ENCODE peak calls at places on chromosomes 5 and 9, in nine cellular contexts. U is fibroblast of lung; W is RWPE2; Z is tibial artery; R is BJ; P is PC-3; F is colonic mucosa; C is CD4-positive, CD25-positive, alpha-beta regulatory T cell; V is dorsolateral prefrontal cortex. X is an unnamed sample. For H3K27me3, the result is how much of the 10 kb centered on the place peaks cover.

GRCh38 chr9:89676281-89676680 is 71.5 kb downstream of the GADD45G start:
- DNase-seq in R (no peak), C (no peak), U (no peak), V (no peak), Z (no peak), F (peak), P (no peak), W (no peak), X (no peak)

GRCh38 chr5:82924241-82924989 is 152.8 kb downstream of the TMEM167A start:
- DNase-seq in C (no peak), Z (no peak), P (peak), U (no peak), F (no peak), V (no peak), R (no peak), W (no peak), X (no peak)

GRCh38 chr5:107514305-107514704 is 156.4 kb downstream of the EFNA5 start:
- DNase-seq in F (no peak), V (no peak), R (no peak), P (peak), C (no peak), W (no peak), U (peak), Z (no peak), X (no peak)

GRCh38 chr5:108749130-108749861 is 1.6 kb downstream of the FER start:
- DNase-seq in W (peak), R (no peak), C (no peak), Z (no peak), P (no peak), U (peak), V (no peak), F (peak), X (peak)

GRCh38 chr5:57082441-57083067 is 91.3 kb upstream of the GPBP1 start:
- DNase-seq in C (no peak), U (no peak), V (no peak), Z (no peak), F (no peak), R (no peak), P (peak), W (no peak), X (no peak)

GRCh38 chr5:143124593-143124992 is 278.9 kb downstream of the NR3C1 start:
- DNase-seq in F (no peak), U (no peak), Z (no peak), V (no peak), W (no peak), P (no peak), R (no peak), C (no peak), X (no peak)

GRCh38 chr9:113178087-113178486 is 27.3 kb downstream of the SLC31A2 start:
- DNase-seq in C (no peak), U (peak), Z (no peak), F (no peak), R (no peak), W (no peak), P (no peak), V (no peak), X (no peak)

GRCh38 chr5:123204224-123204623 is 115.2 kb downstream of the PRDM6 start:
- DNase-seq in Z (no peak), P (no peak), F (no peak), C (no peak), R (no peak), W (no peak), U (peak), V (no peak), X (no peak)

GRCh38 chr5:122492675-122493074 is 180.6 kb downstream of the SNCAIP start:
- DNase-seq in W (no peak), U (no peak), R (no peak), C (no peak), Z (no peak), F (no peak), P (peak), V (no peak), X (no peak)

GRCh38 chr5:142056831-142057696 is 44.2 kb upstream of the GNPDA1 start:
- DNase-seq in P (peak), C (no peak), W (no peak), V (peak), Z (no peak), R (no peak), U (no peak), F (no peak), X (no peak)

DNA sequence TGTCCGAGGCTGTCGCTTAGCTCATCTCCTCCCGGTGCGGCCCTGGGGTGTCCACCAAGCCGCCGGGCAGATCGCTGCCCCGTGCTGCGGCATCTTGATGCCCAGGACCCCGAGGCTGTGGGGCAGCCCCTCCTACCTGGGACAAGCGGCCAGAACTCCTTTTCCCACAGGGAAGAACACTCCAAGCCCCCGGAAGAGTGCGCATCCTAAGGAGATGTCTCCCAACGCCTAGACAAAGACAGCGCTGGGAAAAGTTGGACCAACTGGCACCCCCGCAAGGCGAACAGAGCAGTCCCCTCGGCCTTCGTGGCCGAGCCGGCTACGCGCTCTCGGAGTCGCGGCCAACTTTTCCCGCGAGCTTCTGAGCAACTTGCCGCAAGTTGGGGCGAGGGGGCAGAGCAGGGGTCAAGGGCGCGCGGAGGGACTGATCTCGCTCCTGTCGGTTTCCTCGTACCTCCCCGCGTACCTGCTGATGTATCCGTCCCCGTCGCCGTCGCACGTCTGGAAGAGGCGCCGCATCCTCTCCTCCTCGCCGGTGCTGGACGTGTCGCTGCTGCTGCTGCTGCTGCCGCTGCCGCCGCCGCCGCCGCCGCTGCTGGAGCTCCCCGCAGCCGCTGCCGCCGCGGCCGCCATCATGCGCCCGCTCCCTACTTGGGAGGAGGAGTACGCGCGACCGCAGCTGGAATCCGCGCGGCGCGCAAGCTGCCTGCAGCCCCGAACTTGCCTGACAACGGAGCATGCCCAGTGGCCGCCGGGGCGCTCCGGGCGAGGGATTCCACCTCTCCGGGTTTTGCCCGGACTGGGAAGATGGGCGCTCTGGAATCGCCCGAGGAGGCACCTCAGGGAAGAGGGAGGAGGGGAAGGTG is at the start of gene MCC:
- DNase-seq in V (peak), U (peak), Z (peak), R (peak), W (peak), P (peak), C (no peak), F (peak), X (no peak)
- H3K27me3 ChIP-seq in V (under half), U (under half), Z (under half), R (under half), W (under half), P (under half), C (half or more), F (under half), X (under half)

GRCh38 chr5:6900828-6901227 is 187.6 kb downstream of the TENT4A start:
- DNase-seq in V (no peak), Z (no peak), W (no peak), R (no peak), P (no peak), F (peak), C (no peak), U (no peak), X (no peak)
- H3K27me3 ChIP-seq in V (under half), Z (under half), W (under half), R (under half), P (half or more), F (under half), C (under half), U (under half), X (under half)

GRCh38 chr5:93574939-93575241 is 6.1 kb downstream of the NR2F1-AS1 start:
- DNase-seq in C (no peak), P (no peak), W (no peak), F (no peak), U (no peak), R (no peak), Z (no peak), V (no peak), X (no peak)

GRCh38 chr5:93574041-93574938 is 6.7 kb downstream of the NR2F1-AS1 start:
- DNase-seq in U (no peak), C (no peak), R (no peak), P (no peak), V (no peak), Z (no peak), W (no peak), F (no peak), X (no peak)

GRCh38 chr5:93576994-93577575 is 3.9 kb downstream of the NR2F1-AS1 start:
- DNase-seq in R (no peak), V (no peak), C (no peak), U (no peak), W (no peak), P (no peak), Z (no peak), F (no peak), X (no peak)

GRCh38 chr5:93575466-93575865 is 5.6 kb downstream of the NR2F1-AS1 start:
- DNase-seq in P (no peak), W (no peak), U (no peak), F (no peak), V (no peak), Z (no peak), R (no peak), C (no peak), X (no peak)

GRCh38 chr5:93576015-93576414 is 5.0 kb downstream of the NR2F1-AS1 start:
- DNase-seq in Z (no peak), V (no peak), U (no peak), R (no peak), W (no peak), F (no peak), P (no peak), C (no peak), X (no peak)
- H3K27me3 ChIP-seq in Z (under half), V (under half), U (under half), R (under half), W (under half), F (half or more), P (under half), C (half or more), X (under half)

DNA sequence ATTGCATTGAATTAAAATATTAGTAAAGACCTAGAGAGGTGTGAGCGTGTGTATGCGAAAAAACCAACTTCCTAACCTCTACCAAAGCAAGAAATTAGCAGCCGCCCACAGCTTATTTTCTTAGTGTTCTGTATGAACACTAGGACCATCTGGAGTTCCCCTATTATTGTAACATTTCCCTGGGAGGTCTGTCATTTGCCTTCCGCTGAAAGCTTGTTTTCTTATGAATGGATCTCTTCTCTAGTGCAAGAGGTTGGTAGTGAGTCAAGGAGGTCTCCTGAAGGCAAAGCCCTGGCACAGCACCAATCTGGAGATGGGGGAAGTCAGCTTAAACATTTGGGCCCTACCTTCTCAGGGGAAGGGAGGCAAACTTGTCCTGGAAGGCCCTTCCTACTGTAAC is 10.8 kb downstream of the TNFSF8 start:
- DNase-seq in W (no peak), U (peak), V (no peak), P (no peak), Z (no peak), C (no peak), F (no peak), R (no peak), X (no peak)
- H3K27me3 ChIP-seq in W (under half), U (under half), V (under half), P (under half), Z (under half), C (under half), F (under half), R (under half), X (under half)